ENCODE peak calls at places on chromosomes 4 and X, in four cellular contexts. V is HepG2, Y is GM12878, T is H1. E is an unnamed sample.

GRCh38 chrX:38112566-38112965 is 106.2 kb downstream of the SYTL5 start:
- DNase-seq in Y (peak; percentile 31), T (no peak), V (no peak), E (no peak)

GRCh38 chr4:189861101-189861500 is 79.6 kb upstream of the FRG1 start:
- DNase-seq in Y (no peak), V (no peak), T (no peak), E (no peak)

GRCh38 chr4:38189445-38189844 is 229.2 kb downstream of the PTTG2 start:
- DNase-seq in V (peak; percentile 65), T (no peak), Y (no peak), E (no peak)

GRCh38 chr4:51895816-51896408 is 53.0 kb downstream of the DCUN1D4 start:
- DNase-seq in Y (peak; percentile 34), V (peak; percentile 77), T (no peak), E (peak; percentile 64)

GRCh38 chrX:120378570-120378969 is 16.7 kb downstream of the ATP1B4 start:
- DNase-seq in Y (no peak), T (no peak), V (no peak), E (no peak)

GRCh38 chr4:150784305-150784704 is 202.4 kb downstream of the MAB21L2 start:
- DNase-seq in T (peak; percentile 17), Y (no peak), V (no peak), E (no peak)

GRCh38 chr4:158949094-158949493 is 153.8 kb upstream of the RAPGEF2 start:
- DNase-seq in Y (no peak), V (no peak), T (no peak), E (no peak)

GRCh38 chr4:159012381-159012780 is 90.5 kb upstream of the RAPGEF2 start:
- DNase-seq in T (no peak), Y (no peak), V (no peak), E (no peak)

GRCh38 chr4:36439556-36439955 is 158.1 kb downstream of the DTHD1 start:
- DNase-seq in V (no peak), Y (no peak), T (no peak), E (no peak)

GRCh38 chr4:26609398-26609797 is 25.5 kb downstream of the TBC1D19 start:
- DNase-seq in Y (no peak), T (no peak), V (no peak), E (no peak)

GRCh38 chr4:73019462-73020047 is 50.0 kb downstream of the COX18 start:
- DNase-seq in V (peak; percentile 23), Y (no peak), T (no peak), E (peak; percentile 49)

GRCh38 chr4:186104114-186104894 is at the start of gene FAM149A:
- DNase-seq in T (no peak), V (no peak), Y (no peak), E (no peak)

GRCh38 chr4:180558427-180558826 is 1684.8 kb upstream of the TENM3 start:
- DNase-seq in V (no peak), Y (no peak), T (no peak), E (no peak)

GRCh38 chr4:115537387-115537786 is 424.0 kb upstream of the NDST4 start:
- DNase-seq in T (no peak), V (no peak), Y (no peak), E (no peak)

GRCh38 chr4:37132351-37132989 is 112.1 kb upstream of the NWD2 start:
- DNase-seq in Y (no peak), V (no peak), T (no peak), E (peak; percentile 2)

GRCh38 chr4:93184093-93184492 is 644.5 kb upstream of the ATOH1 start:
- DNase-seq in T (no peak), Y (no peak), V (no peak), E (no peak)

GRCh38 chrX:110836982-110837381 is 41.4 kb upstream of the CHRDL1 start:
- DNase-seq in T (no peak), V (no peak), Y (no peak), E (peak; percentile 22)

GRCh38 chr4:95929448-95930064 is 89.7 kb downstream of the PDHA2 start:
- DNase-seq in T (no peak), Y (no peak), V (no peak), E (no peak)

GRCh38 chr4:19300213-19300612 is 951.5 kb upstream of the SLIT2 start:
- DNase-seq in T (no peak), V (no peak), Y (no peak), E (no peak)

GRCh38 chr4:172818901-172819300 is 349.7 kb upstream of the GALNT7 start:
- DNase-seq in Y (no peak), V (no peak), T (no peak), E (no peak)

GRCh38 chr4:137065306-137065705 is 467.0 kb downstream of the PCDH18 start:
- DNase-seq in T (no peak), V (no peak), Y (no peak), E (no peak)
- TF ChIP-seq TCF12 in T (no peak), V (no peak), Y (no peak), E (no peak)

GRCh38 chr4:661856-662761 is 12.0 kb downstream of the ATP5ME start:
- DNase-seq in V (no peak), Y (no peak), T (no peak), E (no peak)

GRCh38 chr4:664713-665231 is 9.3 kb downstream of the ATP5ME start:
- DNase-seq in V (no peak), T (no peak), Y (no peak), E (no peak)

GRCh38 chr4:663046-663437 is 11.0 kb downstream of the ATP5ME start:
- DNase-seq in Y (no peak), V (no peak), T (no peak), E (no peak)

GRCh38 chr4:665381-665750 is 8.7 kb downstream of the ATP5ME start:
- DNase-seq in V (no peak), T (no peak), Y (no peak), E (no peak)

GRCh38 chr4:663438-664428 is 10.3 kb downstream of the ATP5ME start:
- DNase-seq in Y (no peak), T (no peak), V (no peak), E (peak; percentile 95)
- TF ChIP-seq USF2 in Y (peak; percentile 47), T (peak; percentile 69), V (no peak), E (peak; percentile 5)

GRCh38 chr4:106063009-106063408 is 167.7 kb downstream of the NPNT start:
- DNase-seq in Y (no peak), V (no peak), T (no peak), E (no peak)

GRCh38 chr4:106062452-106062875 is 167.2 kb downstream of the NPNT start:
- DNase-seq in V (peak; percentile 80), T (no peak), Y (no peak), E (no peak)

DNA sequence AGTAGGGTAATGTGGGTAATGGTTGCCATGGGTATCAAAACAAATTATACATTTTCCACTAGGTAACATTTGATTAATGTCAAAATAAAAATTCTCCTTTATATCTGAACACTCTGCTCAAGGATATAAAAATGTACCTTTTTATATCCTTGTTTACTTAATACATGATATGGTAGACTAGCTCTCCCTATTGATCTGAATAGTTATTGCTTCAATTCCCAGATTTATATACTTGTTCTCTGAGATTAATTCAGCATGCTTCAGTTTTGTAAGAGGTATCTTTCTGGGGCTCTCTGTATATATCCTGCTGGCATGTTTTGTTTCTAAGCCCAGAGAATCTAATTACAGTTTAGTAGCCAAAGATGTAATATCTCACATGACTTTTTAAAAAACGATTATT is 169.7 kb downstream of the NPNT start:
- DNase-seq in T (no peak), V (no peak), Y (no peak), E (no peak)
- TF ChIP-seq CTCF in T (no peak), V (no peak), Y (no peak), E (no peak)

GRCh38 chr4:52932586-52933482 is 70.7 kb downstream of the RASL11B start:
- DNase-seq in Y (no peak), T (no peak), V (no peak), E (no peak)
- TF ChIP-seq TCF12 in Y (no peak), T (no peak), V (no peak), E (no peak)

GRCh38 chr4:20305976-20306375 is 54.3 kb downstream of the SLIT2 start:
- DNase-seq in Y (no peak), T (no peak), V (no peak), E (peak; percentile 40)
- TF ChIP-seq USF2 in Y (no peak), T (no peak), V (no peak), E (no peak)

GRCh38 chrX:79369871-79370270 is 2.7 kb upstream of the ITM2A start:
- DNase-seq in Y (no peak), V (no peak), T (no peak), E (no peak)
- TF ChIP-seq CTCF in Y (no peak), V (no peak), T (no peak), E (no peak)

GRCh38 chr4:80255374-80256095 is 10.9 kb upstream of the FGF5 start:
- DNase-seq in Y (no peak), T (no peak), V (no peak), E (no peak)
- TF ChIP-seq TCF12 in Y (no peak), T (no peak), V (no peak), E (peak; percentile 39)

DNA sequence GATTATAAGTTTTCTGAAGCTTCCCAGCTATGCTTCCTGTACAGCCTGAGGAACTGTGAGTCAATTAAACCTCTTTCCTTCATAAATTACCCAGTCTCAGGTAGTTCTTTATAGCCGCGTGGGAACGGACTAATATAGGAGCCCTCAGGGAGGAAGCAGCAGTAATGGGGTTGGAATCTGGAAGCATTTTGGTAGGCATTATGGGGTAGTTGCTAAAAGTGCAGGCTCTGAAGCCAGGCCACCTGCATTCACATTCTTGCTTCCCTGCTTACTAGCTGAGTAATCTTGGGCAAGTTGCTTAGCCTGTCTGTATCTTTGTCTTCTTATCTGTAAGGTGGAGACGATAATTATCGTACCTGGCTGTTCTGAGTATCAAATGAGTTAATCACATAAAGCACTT is 137.9 kb upstream of the NHS start:
- DNase-seq in V (no peak), Y (no peak), T (no peak), E (no peak)
- TF ChIP-seq USF2 in V (no peak), Y (no peak), T (no peak), E (no peak)

DNA sequence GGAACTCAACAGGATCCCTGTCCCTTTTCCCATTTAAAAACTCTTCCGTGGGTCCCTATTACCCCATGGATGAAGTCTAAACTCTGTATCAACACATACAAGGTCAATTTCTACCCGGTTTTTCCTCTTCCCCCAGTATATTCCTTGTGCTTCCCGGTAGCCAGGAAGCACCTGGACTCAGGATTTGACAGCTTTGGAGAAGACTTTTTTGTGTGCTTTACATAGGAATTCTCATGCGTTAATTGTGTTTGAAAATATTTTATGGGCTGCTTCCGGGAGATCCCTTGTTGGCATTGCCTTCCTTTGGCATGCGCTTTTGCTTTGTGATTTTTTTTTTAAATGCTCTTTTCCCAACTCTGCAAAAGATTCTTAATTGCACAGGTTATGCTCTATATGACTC is 7.2 kb downstream of the SMS start:
- DNase-seq in V (no peak), T (no peak), Y (no peak), E (no peak)
- TF ChIP-seq CTCF in V (no peak), T (no peak), Y (no peak), E (no peak)